ENCODE peak calls at places on chromosomes 13 and 19, in five cellular contexts. N is pancreas, P is endothelial cell of umbilical vein, W is mammary epithelial cell, Y is heart right ventricle. L is an unnamed sample.

GRCh38 chr19:13146763-13147563 is 3.2 kb downstream of the STX10 start:
- DNase-seq in N (no peak), P (no peak), W (no peak), Y (no peak), L (peak)

GRCh38 chr13:32086366-32086765 is 54.8 kb downstream of the FRY start:
- DNase-seq in N (no peak), P (no peak), W (no peak), Y (peak), L (no peak)

GRCh38 chr19:41860419-41861097 is 503 bp downstream of the RPS19 start:
- DNase-seq in N (no peak), P (peak), W (no peak), Y (no peak), L (no peak)

GRCh38 chr19:30245401-30246039 is 126.7 kb upstream of the ZNF536 start:
- DNase-seq in N (no peak), P (no peak), W (no peak), Y (no peak), L (no peak)

GRCh38 chr19:54432144-54432738 is 16.8 kb upstream of the LENG8 start:
- DNase-seq in N (no peak), P (no peak), W (peak), Y (no peak), L (no peak)

GRCh38 chr19:50721441-50722137 is 1.6 kb upstream of the CLEC11A start:
- DNase-seq in N (no peak), P (no peak), W (no peak), Y (no peak), L (no peak)

GRCh38 chr19:24002256-24002945 is 84.6 kb upstream of the ZNF254 start:
- DNase-seq in N (no peak), P (no peak), W (no peak), Y (no peak), L (no peak)

GRCh38 chr19:10915511-10916091 is 12.8 kb downstream of the YIPF2 start:
- DNase-seq in N (no peak), P (no peak), W (peak), Y (no peak), L (peak)

GRCh38 chr19:3250675-3251074 is 26.2 kb downstream of the CELF5 start:
- DNase-seq in N (no peak), P (no peak), W (no peak), Y (no peak), L (no peak)

GRCh38 chr19:4678881-4679379 is 8.8 kb upstream of the MYDGF start:
- DNase-seq in N (no peak), P (peak), W (no peak), Y (no peak), L (no peak)

GRCh38 chr19:5141278-5141925 is 172.5 kb downstream of the KDM4B start:
- DNase-seq in N (peak), P (no peak), W (peak), Y (no peak), L (no peak)

GRCh38 chr19:38063921-38064320 is 156.9 kb downstream of the SIPA1L3 start:
- DNase-seq in N (no peak), P (no peak), W (no peak), Y (no peak), L (no peak)

GRCh38 chr19:12937243-12938053 is 961 bp upstream of the CALR start:
- DNase-seq in N (no peak), P (peak), W (no peak), Y (no peak), L (no peak)

GRCh38 chr19:46885411-46885810 is 24.6 kb downstream of the ARHGAP35 start:
- DNase-seq in N (no peak), P (no peak), W (no peak), Y (no peak), L (no peak)

GRCh38 chr19:17073869-17074627 is 1.2 kb downstream of the HAUS8 start:
- DNase-seq in N (no peak), P (no peak), W (no peak), Y (no peak), L (no peak)

GRCh38 chr13:73422973-73423372 is 364.2 kb downstream of the KLF5 start:
- DNase-seq in N (no peak), P (no peak), W (no peak), Y (no peak), L (no peak)

GRCh38 chr13:73421310-73421912 is 362.6 kb downstream of the KLF5 start:
- DNase-seq in N (peak), P (no peak), W (peak), Y (no peak), L (no peak)

GRCh38 chr13:73416093-73416492 is 357.3 kb downstream of the KLF5 start:
- DNase-seq in N (no peak), P (no peak), W (no peak), Y (no peak), L (no peak)

GRCh38 chr13:73412933-73413332 is 354.1 kb downstream of the KLF5 start:
- DNase-seq in N (no peak), P (no peak), W (peak), Y (no peak), L (no peak)

GRCh38 chr13:73417012-73417615 is 358.3 kb downstream of the KLF5 start:
- DNase-seq in N (peak), P (no peak), W (no peak), Y (no peak), L (no peak)
- TF ChIP-seq CTCF in N (no peak), P (no peak), W (peak), Y (no peak), L (peak)

GRCh38 chr19:1680976-1681375 is 28.6 kb upstream of the TCF3 start:
- DNase-seq in N (no peak), P (no peak), W (no peak), Y (no peak), L (no peak)
- H3K4me3 ChIP-seq in N (no peak), P (no peak), W (no peak), Y (no peak), L (no peak)

GRCh38 chr13:47598340-47598911 is 402.6 kb downstream of the SUCLA2 start:
- DNase-seq in N (no peak), P (no peak), W (no peak), Y (no peak), L (no peak)
- TF ChIP-seq CTCF in N (peak), P (no peak), W (peak), Y (no peak), L (peak)

GRCh38 chr13:40568672-40569350 is 97.6 kb downstream of the FOXO1 start:
- DNase-seq in N (no peak), P (peak), W (no peak), Y (no peak), L (no peak)

GRCh38 chr13:40570930-40571329 is 95.5 kb downstream of the FOXO1 start:
- DNase-seq in N (no peak), P (no peak), W (no peak), Y (no peak), L (no peak)

GRCh38 chr13:40571338-40571737 is 95.1 kb downstream of the FOXO1 start:
- DNase-seq in N (no peak), P (no peak), W (no peak), Y (no peak), L (no peak)

GRCh38 chr13:40576369-40576768 is 90.1 kb downstream of the FOXO1 start:
- DNase-seq in N (no peak), P (no peak), W (no peak), Y (no peak), L (no peak)

GRCh38 chr13:40572961-40573360 is 93.5 kb downstream of the FOXO1 start:
- DNase-seq in N (no peak), P (no peak), W (no peak), Y (no peak), L (no peak)
- H3K4me3 ChIP-seq in N (no peak), P (no peak), W (no peak), Y (no peak), L (no peak)

L was measured in HFF-Myc.